ENCODE peak calls at places on chromosome 15, in four cellular contexts. One of them, this sample, is unnamed.

GRCh38 chr15:81315452-81316203 is 8.3 kb downstream of the STARD5 start:
- DNase-seq in fibroblast of lung: no peak
- DNase-seq in GM23338: no peak
- DNase-seq in Karpas-422: no peak
- DNase-seq in this sample: no peak

GRCh38 chr15:60858511-60859085 is 370.5 kb downstream of the RORA start:
- DNase-seq in fibroblast of lung: no peak
- DNase-seq in Karpas-422: no peak
- DNase-seq in GM23338: peak; percentile 41
- DNase-seq in this sample: no peak

GRCh38 chr15:62407216-62407615 is 242.1 kb upstream of the C2CD4B start:
- DNase-seq in fibroblast of lung: no peak
- DNase-seq in Karpas-422: no peak
- DNase-seq in GM23338: no peak
- DNase-seq in this sample: no peak

GRCh38 chr15:92034227-92034626 is 180.7 kb downstream of the SLCO3A1 start:
- DNase-seq in Karpas-422: no peak
- DNase-seq in fibroblast of lung: no peak
- DNase-seq in GM23338: no peak
- DNase-seq in this sample: no peak

GRCh38 chr15:70936326-70936725 is 43.7 kb downstream of the LRRC49 start:
- DNase-seq in GM23338: no peak
- DNase-seq in fibroblast of lung: peak; percentile 32
- DNase-seq in Karpas-422: no peak
- DNase-seq in this sample: no peak

GRCh38 chr15:89670985-89671560 is 8.1 kb downstream of the PLIN1 start:
- DNase-seq in fibroblast of lung: no peak
- DNase-seq in Karpas-422: no peak
- DNase-seq in GM23338: no peak
- DNase-seq in this sample: no peak

GRCh38 chr15:100721758-100722550 is 119.6 kb downstream of the ASB7 start:
- DNase-seq in GM23338: no peak
- DNase-seq in fibroblast of lung: peak; percentile 99
- DNase-seq in Karpas-422: no peak
- DNase-seq in this sample: no peak

GRCh38 chr15:66024116-66024515 is 154.8 kb downstream of the RAB11A start:
- DNase-seq in GM23338: no peak
- DNase-seq in Karpas-422: no peak
- DNase-seq in fibroblast of lung: no peak
- DNase-seq in this sample: no peak

GRCh38 chr15:100002787-100003536 is 269.7 kb upstream of the LYSMD4 start:
- DNase-seq in fibroblast of lung: no peak
- DNase-seq in Karpas-422: no peak
- DNase-seq in GM23338: no peak
- DNase-seq in this sample: no peak

GRCh38 chr15:70226337-70226980 is 128.7 kb upstream of the TLE3 start:
- DNase-seq in fibroblast of lung: no peak
- DNase-seq in Karpas-422: no peak
- DNase-seq in GM23338: no peak
- DNase-seq in this sample: no peak

DNA sequence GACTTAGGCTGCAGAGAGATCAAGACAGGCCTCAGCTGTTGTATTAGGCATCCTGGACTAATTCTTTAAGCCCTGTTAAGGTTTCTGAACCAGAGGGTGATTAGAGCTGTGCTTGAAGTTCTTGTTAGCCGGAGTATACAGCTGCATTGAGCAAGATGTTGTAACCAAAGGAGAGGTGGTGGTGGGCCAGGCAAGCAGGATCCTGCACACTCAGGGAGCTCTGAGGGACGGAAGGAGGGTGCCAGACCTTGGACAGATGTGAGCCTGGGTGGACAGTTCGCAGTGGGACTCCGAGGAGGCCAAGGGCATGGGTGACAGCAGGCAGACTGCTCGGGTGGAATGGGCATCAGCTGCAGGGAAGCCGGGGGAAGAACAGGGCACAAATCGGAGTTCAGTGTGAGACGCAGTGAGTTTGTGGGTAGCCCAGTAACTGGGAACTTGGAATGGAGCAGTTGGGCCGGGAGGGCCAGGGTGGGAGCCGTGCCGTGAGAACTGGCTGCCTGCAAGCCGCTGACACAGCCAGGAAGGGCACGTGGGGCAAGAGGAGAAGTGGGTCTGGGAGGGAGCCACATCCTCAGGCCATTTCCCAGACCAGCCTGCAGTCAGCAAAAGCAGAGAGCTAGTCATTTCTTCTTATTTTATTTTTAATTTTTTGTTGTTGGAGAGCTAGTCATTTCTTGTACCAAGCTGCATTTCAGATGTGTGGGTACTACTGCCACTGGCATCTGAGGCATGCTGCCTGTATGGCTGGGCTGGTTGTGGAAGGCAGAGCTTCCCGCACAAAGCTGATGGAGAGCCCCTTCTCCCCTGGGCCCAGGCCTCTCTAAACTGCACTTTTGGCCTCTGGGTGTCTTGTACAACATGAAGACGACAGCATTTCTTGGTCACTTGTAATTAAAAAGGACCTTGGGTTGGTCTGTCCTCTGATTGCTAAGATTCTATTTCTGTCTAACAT is 61.0 kb downstream of the PGPEP1L start:
- DNase-seq in fibroblast of lung: peak; percentile 32
- DNase-seq in Karpas-422: no peak
- DNase-seq in GM23338: no peak
- DNase-seq in this sample: no peak
- H3K36me3 ChIP-seq in fibroblast of lung: peaks cover 11% of the 10 kb centered on the region
- H3K36me3 ChIP-seq in Karpas-422: no peaks in the 10 kb centered on the region
- H3K36me3 ChIP-seq in GM23338: peaks cover 35% of the 10 kb centered on the region
- H3K36me3 ChIP-seq in this sample: no peaks in the 10 kb centered on the region

DNA sequence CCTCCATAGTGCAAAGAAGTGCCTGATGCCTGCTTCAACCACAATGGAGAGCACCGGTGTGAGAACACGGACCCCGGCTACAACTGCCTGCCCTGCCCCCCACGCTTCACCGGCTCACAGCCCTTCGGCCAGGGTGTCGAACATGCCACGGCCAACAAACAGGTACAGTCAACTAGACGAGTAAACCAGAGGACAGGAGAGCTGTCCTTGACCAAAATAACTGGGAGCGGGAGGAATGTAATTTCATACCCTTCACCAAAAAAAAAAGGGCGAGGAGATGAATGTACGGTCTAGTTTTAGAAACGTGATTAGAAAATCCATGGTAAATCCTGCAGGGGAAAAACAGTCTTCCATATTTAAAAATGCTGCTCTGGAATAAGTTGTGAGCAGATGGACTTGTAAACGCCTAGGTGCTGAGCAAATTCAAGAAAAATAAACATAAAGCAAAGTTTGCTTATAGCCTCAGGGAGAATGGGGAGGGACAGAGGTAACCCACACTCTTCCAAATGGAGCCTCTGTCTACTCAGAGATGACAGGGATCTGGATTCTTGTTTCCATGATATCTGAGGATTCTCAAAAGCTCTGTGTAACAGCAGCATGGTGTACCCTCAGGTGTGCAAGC is 8.4 kb downstream of the THBS1 start:
- DNase-seq in GM23338: no peak
- DNase-seq in fibroblast of lung: peak; percentile 8
- DNase-seq in Karpas-422: no peak
- DNase-seq in this sample: no peak
- H3K79me2 ChIP-seq in GM23338: no peaks in the 10 kb centered on the region
- H3K79me2 ChIP-seq in fibroblast of lung: peaks cover 42% of the 10 kb centered on the region
- H3K79me2 ChIP-seq in Karpas-422: no peaks in the 10 kb centered on the region
- H3K79me2 ChIP-seq in this sample: no peaks in the 10 kb centered on the region

GRCh38 chr15:90994059-90994416 is 297 bp downstream of the PRC1 start:
- DNase-seq in fibroblast of lung: no peak
- DNase-seq in GM23338: peak; percentile 31
- DNase-seq in Karpas-422: peak; percentile 61
- DNase-seq in this sample: peak; percentile 48

GRCh38 chr15:91001209-91001608 is 6.9 kb upstream of the PRC1 start:
- DNase-seq in GM23338: no peak
- DNase-seq in Karpas-422: no peak
- DNase-seq in fibroblast of lung: no peak
- DNase-seq in this sample: no peak

GRCh38 chr15:90994417-90995311 is at the start of gene PRC1:
- DNase-seq in fibroblast of lung: peak; percentile 97
- DNase-seq in GM23338: peak; percentile 99
- DNase-seq in Karpas-422: peak; percentile 99
- DNase-seq in this sample: peak; percentile 98

GRCh38 chr15:90998737-90999136 is 4.4 kb upstream of the PRC1 start:
- DNase-seq in GM23338: no peak
- DNase-seq in Karpas-422: no peak
- DNase-seq in fibroblast of lung: no peak
- DNase-seq in this sample: no peak
- H3K36me3 ChIP-seq in GM23338: peaks cover 18% of the 10 kb centered on the region
- H3K36me3 ChIP-seq in Karpas-422: peaks cover 21% of the 10 kb centered on the region
- H3K36me3 ChIP-seq in fibroblast of lung: peaks cover 18% of the 10 kb centered on the region
- H3K36me3 ChIP-seq in this sample: peaks cover 51% of the 10 kb centered on the region

DNA sequence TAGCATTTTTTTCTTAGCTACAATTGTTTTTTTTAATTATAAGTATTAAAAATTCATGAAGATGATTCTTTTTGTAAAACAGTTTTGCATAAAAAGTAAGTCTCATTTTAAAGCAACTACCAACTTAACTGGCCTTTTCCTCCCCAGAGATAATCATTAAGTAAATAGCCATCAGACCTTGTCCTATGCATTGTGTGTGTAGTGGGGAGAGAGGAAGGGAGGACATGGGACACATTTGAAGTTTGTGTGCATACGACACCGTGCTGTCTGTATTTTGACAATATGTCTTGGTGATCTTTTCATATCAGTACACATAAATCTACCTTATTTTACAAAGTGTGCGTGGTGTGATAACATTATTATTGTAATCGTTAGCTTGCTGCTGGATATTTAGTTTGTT is 8.1 kb downstream of the SNRPN start:
- DNase-seq in fibroblast of lung: no peak
- DNase-seq in Karpas-422: no peak
- DNase-seq in GM23338: no peak
- DNase-seq in this sample: no peak
- H3K79me2 ChIP-seq in fibroblast of lung: peaks cover 7% of the 10 kb centered on the region
- H3K79me2 ChIP-seq in Karpas-422: peaks cover 59% of the 10 kb centered on the region
- H3K79me2 ChIP-seq in GM23338: peaks cover 100% of the 10 kb centered on the region
- H3K79me2 ChIP-seq in this sample: no peaks in the 10 kb centered on the region

GRCh38 chr15:50358805-50359204 is 3.8 kb upstream of the GABPB1 start:
- DNase-seq in fibroblast of lung: peak; percentile 30
- DNase-seq in Karpas-422: peak; percentile 73
- DNase-seq in GM23338: peak; percentile 61
- DNase-seq in this sample: peak; percentile 54
- H3K36me3 ChIP-seq in fibroblast of lung: peaks cover 7% of the 10 kb centered on the region
- H3K36me3 ChIP-seq in Karpas-422: peaks cover 45% of the 10 kb centered on the region
- H3K36me3 ChIP-seq in GM23338: peaks cover 18% of the 10 kb centered on the region
- H3K36me3 ChIP-seq in this sample: peaks cover 79% of the 10 kb centered on the region

GRCh38 chr15:77391372-77391951 is 28.4 kb downstream of the PEAK1 start:
- DNase-seq in fibroblast of lung: no peak
- DNase-seq in GM23338: no peak
- DNase-seq in Karpas-422: no peak
- DNase-seq in this sample: no peak

GRCh38 chr15:77395013-77395774 is 24.7 kb downstream of the PEAK1 start:
- DNase-seq in fibroblast of lung: no peak
- DNase-seq in Karpas-422: no peak
- DNase-seq in GM23338: no peak
- DNase-seq in this sample: no peak

GRCh38 chr15:77393471-77393840 is 26.4 kb downstream of the PEAK1 start:
- DNase-seq in fibroblast of lung: peak; percentile 49
- DNase-seq in GM23338: no peak
- DNase-seq in Karpas-422: no peak
- DNase-seq in this sample: no peak

GRCh38 chr15:77396692-77397091 is 23.2 kb downstream of the PEAK1 start:
- DNase-seq in fibroblast of lung: no peak
- DNase-seq in GM23338: no peak
- DNase-seq in Karpas-422: no peak
- DNase-seq in this sample: no peak

DNA sequence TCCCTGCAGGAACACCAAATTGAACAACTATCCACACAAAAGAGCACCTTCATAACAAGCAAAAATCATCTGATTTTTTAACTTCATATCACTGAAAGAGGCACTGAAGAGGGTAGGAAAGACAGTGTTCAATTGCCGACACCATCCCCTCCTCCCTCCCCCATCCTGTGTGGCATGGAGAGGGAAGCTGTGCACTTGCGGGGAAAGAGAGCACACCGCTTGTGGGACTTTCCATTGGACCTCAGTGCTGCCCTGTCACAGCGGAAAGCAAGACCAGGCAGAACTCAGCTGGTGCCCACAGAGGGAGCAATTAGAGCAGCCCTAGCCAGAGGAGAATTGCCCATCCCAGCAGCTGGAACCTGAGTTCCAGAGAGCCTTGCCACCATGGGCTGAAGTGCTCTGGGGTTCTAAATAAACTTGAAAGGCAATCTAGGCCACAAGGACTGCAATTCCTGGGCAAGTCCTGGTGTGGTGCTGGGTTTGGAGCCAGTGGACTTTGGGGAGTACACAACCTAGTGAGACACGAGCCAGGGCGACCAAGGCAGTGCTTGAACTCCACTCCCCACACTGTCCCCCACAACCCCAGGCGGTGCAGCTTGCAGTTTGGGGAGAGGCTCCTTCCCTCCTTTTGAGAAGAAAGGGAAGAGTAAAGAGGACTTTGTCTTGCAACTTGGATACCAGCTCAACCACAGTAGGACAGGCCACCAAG is 27.0 kb downstream of the PEAK1 start:
- DNase-seq in Karpas-422: no peak
- DNase-seq in GM23338: no peak
- DNase-seq in fibroblast of lung: no peak
- DNase-seq in this sample: no peak
- H3K79me2 ChIP-seq in Karpas-422: no peaks in the 10 kb centered on the region
- H3K79me2 ChIP-seq in GM23338: peaks cover 97% of the 10 kb centered on the region
- H3K79me2 ChIP-seq in fibroblast of lung: peaks cover 91% of the 10 kb centered on the region
- H3K79me2 ChIP-seq in this sample: no peaks in the 10 kb centered on the region

DNA sequence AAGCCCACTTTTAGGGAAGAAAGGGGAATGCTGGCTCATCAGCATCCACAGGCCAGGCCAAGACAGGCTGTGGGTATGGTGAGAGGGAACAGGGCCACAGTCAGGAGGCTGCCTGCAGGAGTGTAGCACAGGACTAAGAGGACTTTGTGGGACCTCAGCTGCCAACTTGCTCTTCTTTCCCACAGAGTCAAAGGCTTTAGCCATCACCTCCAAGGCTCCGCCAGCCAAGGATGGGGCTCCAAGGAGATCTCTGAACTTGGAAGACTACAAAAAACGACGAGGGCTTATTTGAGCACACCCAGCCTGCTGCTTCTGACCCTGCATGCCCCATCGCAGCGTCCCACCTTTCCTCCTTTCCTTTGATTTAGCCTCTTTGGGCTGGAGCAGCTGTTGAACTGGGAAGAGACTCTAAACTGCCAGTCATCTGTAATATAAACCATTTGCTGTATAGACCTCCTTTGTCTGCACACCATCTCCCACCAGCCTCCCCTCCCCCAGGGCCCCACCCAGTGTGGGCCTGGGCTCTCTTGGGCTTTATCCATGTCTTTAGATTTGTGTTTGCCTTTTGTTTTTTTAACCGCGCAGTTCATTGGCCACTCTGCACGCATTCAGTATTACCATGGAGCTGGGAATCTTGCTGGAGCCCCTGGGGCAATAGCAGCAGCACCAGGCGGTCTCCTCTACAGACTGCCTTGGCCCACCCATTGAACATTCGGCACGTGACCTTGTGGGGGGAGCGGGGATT is 13.1 kb upstream of the ITPKA start:
- DNase-seq in fibroblast of lung: no peak
- DNase-seq in Karpas-422: no peak
- DNase-seq in GM23338: no peak
- DNase-seq in this sample: no peak
- H3K36me3 ChIP-seq in fibroblast of lung: peaks cover 21% of the 10 kb centered on the region
- H3K36me3 ChIP-seq in Karpas-422: peaks cover 42% of the 10 kb centered on the region
- H3K36me3 ChIP-seq in GM23338: peaks cover 38% of the 10 kb centered on the region
- H3K36me3 ChIP-seq in this sample: peaks cover 69% of the 10 kb centered on the region

This sample was measured in OCI-LY7.